ENCODE peak calls at places on chromosomes 5 and 9, in seven cellular contexts. Y, Z, V, D, Q, S and N are unnamed samples.

GRCh38 chr9:96071245-96072124 is 196.0 kb downstream of the ERCC6L2 start:
- DNase-seq in Y (no peak), D (no peak), Z (peak), Q (no peak), S (no peak), V (no peak), N (no peak)

GRCh38 chr5:462051-462481 is 19.1 kb downstream of the EXOC3 start:
- DNase-seq in V (peak), S (peak), Q (no peak), Z (no peak), D (no peak), Y (peak), N (no peak)

GRCh38 chr9:93670208-93671029 is 94.0 kb downstream of the PHF2 start:
- DNase-seq in Q (no peak), S (peak), V (peak), Y (peak), Z (peak), D (peak), N (peak)

GRCh38 chr5:170393235-170393634 is 4.1 kb upstream of the KCNMB1 start:
- DNase-seq in Y (no peak), V (no peak), Q (no peak), Z (peak), S (no peak), D (no peak), N (no peak)

GRCh38 chr5:6547498-6547897 is 85.3 kb downstream of the NSUN2 start:
- DNase-seq in Z (no peak), D (no peak), V (no peak), Q (no peak), Y (no peak), S (no peak), N (no peak)

GRCh38 chr9:93677641-93678136 is 101.3 kb downstream of the PHF2 start:
- DNase-seq in S (peak), Q (no peak), D (peak), V (peak), Z (peak), Y (no peak), N (peak)

GRCh38 chr5:54673523-54674225 is 156.1 kb downstream of the SNX18 start:
- DNase-seq in D (peak), Z (peak), Y (peak), Q (no peak), V (peak), S (peak), N (peak)

GRCh38 chr5:111447822-111448221 is 64.5 kb downstream of the STARD4 start:
- DNase-seq in Y (no peak), V (no peak), S (no peak), Z (no peak), D (no peak), Q (no peak), N (no peak)

GRCh38 chr5:10219068-10219467 is 30.6 kb downstream of the ATPSCKMT start:
- DNase-seq in S (no peak), V (no peak), Y (no peak), Q (no peak), D (no peak), Z (no peak), N (no peak)

GRCh38 chr9:128005938-128006337 is 25.1 kb upstream of the EEIG1 start:
- DNase-seq in D (peak), S (peak), Q (no peak), Z (peak), V (peak), Y (peak), N (peak)

GRCh38 chr5:80686757-80687156 is 32.0 kb upstream of the DHFR start:
- DNase-seq in Q (no peak), D (no peak), V (no peak), S (no peak), Y (no peak), Z (no peak), N (no peak)

GRCh38 chr5:149007174-149007573 is 55.7 kb downstream of the SH3TC2 start:
- DNase-seq in V (no peak), S (no peak), Y (no peak), Q (no peak), D (no peak), Z (no peak), N (no peak)

GRCh38 chr5:135964670-135965320 is 10.0 kb upstream of the LECT2 start:
- DNase-seq in Q (no peak), D (no peak), S (no peak), Y (no peak), V (no peak), Z (no peak), N (no peak)

GRCh38 chr5:59390074-59390659 is 503.4 kb downstream of the PDE4D start:
- DNase-seq in V (no peak), Y (no peak), Q (no peak), D (no peak), S (no peak), Z (peak), N (no peak)

GRCh38 chr5:1001406-1002270 is 7.0 kb upstream of the NKD2 start:
- DNase-seq in Y (peak), Q (no peak), Z (no peak), V (no peak), S (peak), D (no peak), N (no peak)

GRCh38 chr9:95462419-95463121 is 54.2 kb downstream of the PTCH1 start:
- DNase-seq in Q (peak), Y (peak), S (peak), D (peak), V (peak), Z (peak), N (peak)

GRCh38 chr5:125463441-125464092 is 717.1 kb upstream of the ZNF608 start:
- DNase-seq in V (no peak), Z (no peak), Y (no peak), Q (no peak), S (no peak), D (no peak), N (no peak)

GRCh38 chr5:141850183-141850768 is 27.9 kb downstream of the PCDH1 start:
- DNase-seq in Z (peak), Y (peak), D (peak), S (peak), V (no peak), Q (peak), N (peak)

GRCh38 chr9:87080512-87081225 is 133.4 kb upstream of the GAS1 start:
- DNase-seq in Z (no peak), Y (no peak), S (no peak), Q (no peak), D (no peak), V (no peak), N (no peak)

GRCh38 chr9:27414215-27414731 is 109.8 kb upstream of the IFNK start:
- DNase-seq in V (peak), Q (no peak), Y (peak), S (peak), D (no peak), Z (peak), N (peak)

GRCh38 chr9:107951511-107951910 is 461.9 kb upstream of the KLF4 start:
- DNase-seq in Z (no peak), Y (no peak), D (no peak), Q (no peak), S (no peak), V (no peak), N (no peak)

DNA sequence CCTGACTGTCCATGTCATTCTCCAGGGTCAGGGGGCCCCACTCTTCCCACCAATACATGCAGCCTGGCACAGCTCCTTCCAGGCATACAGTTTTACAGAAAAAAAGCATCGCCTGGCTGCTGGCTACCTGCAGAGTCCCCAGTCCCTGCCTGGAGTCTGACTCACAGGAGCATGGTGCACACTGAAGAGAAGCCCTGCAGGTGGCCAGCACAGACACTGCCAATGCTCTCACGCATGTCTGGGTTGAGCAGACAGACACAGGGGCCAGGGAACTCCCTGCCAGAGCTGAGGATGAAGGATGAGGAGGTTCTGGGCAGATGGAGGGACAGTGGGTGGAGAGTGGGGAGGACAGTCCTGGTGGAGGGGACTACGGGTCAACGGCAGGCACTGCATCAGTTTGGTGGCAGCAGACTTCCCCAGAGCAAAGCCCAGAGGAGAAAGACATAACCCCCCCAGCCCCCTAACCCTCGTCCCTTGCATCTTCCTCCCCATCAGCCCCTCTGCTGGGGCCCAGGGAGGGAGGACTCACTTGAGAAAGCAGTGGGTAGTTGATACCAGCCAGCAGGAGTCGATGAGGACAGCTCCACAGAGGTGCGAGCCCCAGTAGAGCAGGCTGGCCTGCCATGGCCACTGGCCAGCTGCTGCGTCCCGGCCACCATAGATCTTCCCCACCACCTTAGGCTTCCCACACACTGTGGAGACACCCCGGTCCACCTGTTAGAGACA is 72.9 kb upstream of the SPTLC1 start:
- DNase-seq in Z (no peak), Q (no peak), D (no peak), V (no peak), Y (no peak), S (no peak), N (no peak)
- H3K27ac ChIP-seq in Z (no peak), Q (no peak), D (no peak), V (no peak), Y (no peak), S (no peak), N (no peak)

GRCh38 chr5:69517763-69518212 is 25.2 kb downstream of the OCLN start:
- DNase-seq in V (no peak), Z (peak), S (no peak), Q (no peak), D (no peak), Y (no peak), N (no peak)

GRCh38 chr5:69510694-69511093 is 18.1 kb downstream of the OCLN start:
- DNase-seq in S (no peak), Z (no peak), Q (no peak), D (no peak), V (no peak), Y (no peak), N (no peak)

GRCh38 chr5:69509212-69509611 is 16.6 kb downstream of the OCLN start:
- DNase-seq in S (no peak), D (no peak), Z (no peak), Y (no peak), Q (no peak), V (no peak), N (no peak)

DNA sequence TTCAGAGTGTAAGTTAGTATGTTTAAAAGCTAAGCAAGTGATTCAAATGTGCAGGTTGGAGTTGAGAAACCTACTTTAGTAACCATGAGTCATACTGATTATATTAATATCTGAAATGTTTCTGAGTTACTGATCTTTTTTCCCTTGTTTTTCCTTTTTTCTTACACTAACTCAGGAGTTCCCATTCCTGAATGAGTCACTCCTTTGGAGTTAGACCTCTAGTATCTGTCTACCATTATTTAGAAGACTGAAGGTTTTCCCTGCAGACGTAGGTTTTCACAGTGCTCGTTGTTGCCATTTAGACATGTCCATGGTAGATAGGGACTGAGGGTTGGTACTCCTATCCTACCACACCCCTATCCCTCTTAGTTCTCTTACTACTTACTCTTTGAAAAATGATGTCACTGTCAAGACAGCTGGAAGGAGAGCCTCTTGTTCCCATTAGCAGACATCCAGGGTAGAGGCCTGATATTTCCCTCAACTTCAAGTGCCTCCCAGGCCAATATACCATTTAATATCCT is 20.2 kb downstream of the OCLN start:
- DNase-seq in D (no peak), S (no peak), Q (no peak), V (no peak), Y (no peak), Z (no peak), N (no peak)
- H3K27ac ChIP-seq in D (no peak), S (no peak), Q (no peak), V (no peak), Y (no peak), Z (peak), N (no peak)

DNA sequence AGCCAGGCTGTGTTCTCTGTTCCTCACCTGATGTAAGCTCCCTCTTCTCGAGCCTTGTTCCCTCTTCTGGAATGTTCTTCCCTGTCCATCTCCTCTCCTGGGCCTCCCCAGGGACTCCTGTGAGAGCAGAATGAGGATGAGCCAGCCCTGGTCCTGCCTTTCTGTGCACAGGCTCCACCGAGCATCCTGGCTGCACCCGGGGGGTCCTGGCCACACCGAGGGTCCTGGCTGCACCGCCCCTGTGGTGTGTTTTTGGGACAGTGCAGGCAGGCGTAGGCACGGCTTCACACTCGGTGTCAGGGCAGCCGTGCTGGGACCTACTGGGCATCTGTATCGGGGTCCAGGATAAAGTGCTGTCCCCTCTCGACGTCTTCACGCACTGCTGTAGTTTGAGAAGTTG is 17.8 kb downstream of the FBXW5 start:
- DNase-seq in D (no peak), Q (no peak), S (no peak), Z (no peak), V (no peak), Y (no peak), N (no peak)
- H3K27ac ChIP-seq in D (no peak), Q (no peak), S (no peak), Z (no peak), V (peak), Y (no peak), N (no peak)

DNA sequence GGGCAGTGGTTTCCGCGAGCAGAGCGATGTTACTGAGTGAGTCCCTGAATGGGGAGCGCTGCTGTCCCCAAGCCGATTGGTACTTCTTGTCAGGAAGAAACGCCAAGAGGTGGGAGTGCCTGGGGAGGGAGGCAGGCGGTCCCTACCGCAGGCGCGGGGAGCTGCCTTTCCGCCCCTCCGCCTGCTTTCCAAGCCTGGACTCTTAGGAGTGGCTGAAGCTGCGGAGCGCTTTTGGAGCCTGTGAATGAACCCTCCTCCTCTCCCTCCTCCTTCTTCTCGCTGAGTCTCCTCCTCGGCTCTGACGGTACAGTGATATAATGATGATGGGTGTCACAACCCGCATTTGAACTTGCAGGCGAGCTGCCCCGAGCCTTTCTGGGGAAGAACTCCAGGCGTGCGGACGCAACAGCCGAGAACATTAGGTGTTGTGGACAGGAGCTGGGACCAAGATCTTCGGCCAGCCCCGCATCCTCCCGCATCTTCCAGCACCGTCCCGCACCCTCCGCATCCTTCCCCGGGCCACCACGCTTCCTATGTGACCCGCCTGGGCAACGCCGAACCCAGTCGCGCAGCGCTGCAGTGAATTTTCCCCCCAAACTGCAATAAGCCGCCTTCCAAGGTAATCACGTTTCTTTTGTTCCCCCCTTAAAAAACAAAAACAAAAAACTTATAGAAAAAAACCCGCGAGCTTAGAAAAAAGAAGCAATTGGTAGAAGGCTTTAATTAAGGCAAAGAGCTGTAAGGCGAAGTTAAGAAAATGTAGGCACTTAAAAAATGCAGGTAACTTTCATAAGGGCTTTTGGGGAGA is at the start of gene VCAN:
- DNase-seq in S (peak), Y (peak), V (peak), Q (no peak), D (no peak), Z (peak), N (peak)
- H3K27ac ChIP-seq in S (peak), Y (peak), V (peak), Q (no peak), D (no peak), Z (no peak), N (peak)

GRCh38 chr9:121556580-121556979 is 56.9 kb upstream of the GGTA1 start:
- DNase-seq in Z (peak), V (no peak), Q (no peak), S (no peak), Y (peak), D (no peak), N (peak)
- H3K27ac ChIP-seq in Z (peak), V (peak), Q (no peak), S (peak), Y (peak), D (no peak), N (no peak)

DNA sequence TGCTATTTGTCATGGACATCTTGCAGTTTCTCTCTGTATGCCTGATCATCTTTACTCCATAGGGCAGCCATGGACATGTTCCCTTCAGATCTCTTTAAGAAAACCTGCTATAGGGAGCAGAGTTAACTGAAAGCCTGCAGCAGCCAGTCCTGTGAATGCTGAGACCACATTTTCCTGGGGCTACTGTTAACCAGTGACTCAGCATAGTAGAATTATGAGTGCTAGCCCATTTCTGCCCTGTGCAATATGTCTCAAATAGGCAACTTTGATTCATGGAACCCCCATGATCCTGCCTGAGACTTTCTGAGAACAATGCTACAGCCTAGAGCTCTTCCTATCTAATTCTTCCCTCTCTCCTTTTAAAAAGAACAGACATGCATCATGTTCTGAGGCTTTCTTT is 624.2 kb downstream of the CHSY3 start:
- DNase-seq in Z (no peak), Y (no peak), V (no peak), S (no peak), D (no peak), Q (no peak), N (no peak)
- H3K27ac ChIP-seq in Z (no peak), Y (no peak), V (no peak), S (no peak), D (no peak), Q (no peak), N (no peak)

GRCh38 chr9:36902861-36903524 is 131.1 kb downstream of the PAX5 start:
- DNase-seq in Q (no peak), S (no peak), Y (no peak), D (no peak), Z (no peak), V (no peak), N (no peak)
- H3K27ac ChIP-seq in Q (no peak), S (no peak), Y (no peak), D (no peak), Z (peak), V (no peak), N (no peak)

GRCh38 chr5:84729326-84729725 is 344.6 kb upstream of the EDIL3 start:
- DNase-seq in V (no peak), S (no peak), D (no peak), Z (no peak), Q (no peak), Y (no peak), N (no peak)

GRCh38 chr5:84725946-84726570 is 341.4 kb upstream of the EDIL3 start:
- DNase-seq in V (no peak), Y (no peak), S (no peak), Q (no peak), Z (no peak), D (no peak), N (no peak)

GRCh38 chr5:84724181-84724580 is 339.5 kb upstream of the EDIL3 start:
- DNase-seq in D (no peak), Z (no peak), S (no peak), V (no peak), Y (no peak), Q (no peak), N (no peak)

GRCh38 chr5:84724683-84725082 is 340.0 kb upstream of the EDIL3 start:
- DNase-seq in D (no peak), Y (no peak), Z (no peak), S (no peak), V (no peak), Q (no peak), N (no peak)

DNA sequence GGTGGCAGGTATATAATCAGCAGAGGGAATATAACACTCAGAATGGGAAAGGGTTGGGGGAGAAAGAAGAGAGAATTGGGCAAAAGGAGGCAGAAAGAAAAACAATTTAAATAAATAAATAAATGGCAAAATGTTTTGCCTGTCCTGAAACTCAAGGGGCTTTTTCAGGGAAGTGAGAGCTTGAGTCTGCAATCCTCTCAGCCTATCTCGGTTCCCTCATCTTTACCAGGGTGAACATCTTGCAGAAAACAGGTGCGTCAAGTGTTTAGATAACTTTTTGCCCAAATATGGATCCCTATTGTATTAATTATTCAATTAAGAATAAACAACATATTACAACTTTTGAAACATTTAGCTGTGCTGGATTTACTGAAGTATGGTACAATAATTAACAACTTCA is 343.0 kb upstream of the EDIL3 start:
- DNase-seq in D (no peak), Q (no peak), S (no peak), Z (no peak), V (no peak), Y (no peak), N (no peak)
- H3K27ac ChIP-seq in D (no peak), Q (no peak), S (no peak), Z (no peak), V (no peak), Y (no peak), N (no peak)